ENCODE peak calls at places on chromosome 22, in six cellular contexts. M, Q, C, T, Z and X are unnamed samples.
A peak's percentile ranks its signal among the peaks of the same experiment; 100 is the strongest.

GRCh38 chr22:30994960-30995359 is 25.9 kb downstream of the TUG1 start:
- DNase-seq in M (no peak), Q (no peak), C (no peak), T (no peak), Z (no peak), X (no peak)

GRCh38 chr22:26563022-26563421 is 26.9 kb downstream of the TPST2 start:
- DNase-seq in M (no peak), Q (no peak), C (no peak), T (no peak), Z (no peak), X (no peak)

GRCh38 chr22:46004105-46004866 is 27.3 kb upstream of the WNT7B start:
- DNase-seq in M (no peak), Q (peak; percentile 40), C (no peak), T (peak; percentile 20), Z (no peak), X (no peak)

GRCh38 chr22:39652990-39653786 is 82.6 kb downstream of the CACNA1I start:
- DNase-seq in M (no peak), Q (no peak), C (no peak), T (no peak), Z (no peak), X (no peak)

GRCh38 chr22:30016596-30016995 is 63.7 kb upstream of the HORMAD2 start:
- DNase-seq in M (no peak), Q (no peak), C (no peak), T (no peak), Z (no peak), X (no peak)

GRCh38 chr22:19776433-19777031 is 16.0 kb downstream of the TBX1 start:
- DNase-seq in M (no peak), Q (no peak), C (no peak), T (no peak), Z (no peak), X (no peak)

GRCh38 chr22:46969961-46970360 is 207.5 kb downstream of the TBC1D22A start:
- DNase-seq in M (no peak), Q (no peak), C (no peak), T (no peak), Z (no peak), X (no peak)

GRCh38 chr22:45242778-45243191 is 2.1 kb upstream of the KIAA0930 start:
- DNase-seq in M (no peak), Q (no peak), C (peak; percentile 28), T (no peak), Z (no peak), X (no peak)

GRCh38 chr22:21014202-21015050 is 539 bp upstream of the P2RX6 start:
- DNase-seq in M (peak; percentile 75), Q (peak; percentile 85), C (peak; percentile 82), T (peak; percentile 57), Z (peak; percentile 82), X (peak; percentile 86)